ENCODE peak calls at places on chromosomes 16 and 17, in eight cellular contexts. A is fibroblast of pulmonary artery, X is right lobe of liver, T is A549, B is GM23338, U is IMR-90, M is B cell, W is ascending aorta. Q is an unnamed sample.
A peak's percentile ranks its signal among the peaks of the same experiment; 100 is the strongest.

GRCh38 chr17:57445051-57445450 is 188.7 kb downstream of the MSI2 start:
- DNase-seq in A (no peak), X (no peak), T (peak; percentile 81), B (no peak), U (no peak), M (no peak), W (no peak), Q (no peak)

GRCh38 chr17:53628011-53628410 is 194.7 kb upstream of the KIF2B start:
- DNase-seq in A (peak; percentile 43), X (no peak), T (no peak), B (no peak), U (peak; percentile 61), M (no peak), W (no peak), Q (no peak)

GRCh38 chr17:50265690-50266306 is 8.5 kb upstream of the TMEM92 start:
- DNase-seq in A (no peak), X (no peak), T (no peak), B (no peak), U (no peak), M (no peak), W (peak; percentile 38), Q (no peak)

GRCh38 chr16:17313085-17313611 is 157.6 kb downstream of the XYLT1 start:
- DNase-seq in A (peak; percentile 7), X (peak; percentile 23), T (no peak), B (no peak), U (peak; percentile 28), M (no peak), W (no peak), Q (no peak)

GRCh38 chr16:53898993-53899392 is 195.0 kb downstream of the FTO start:
- DNase-seq in A (peak; percentile 32), X (no peak), T (no peak), B (no peak), U (no peak), M (no peak), W (no peak), Q (no peak)

GRCh38 chr17:15483416-15483815 is 16.0 kb upstream of the CDRT4 start:
- DNase-seq in A (no peak), X (no peak), T (no peak), B (no peak), U (no peak), M (no peak), W (no peak), Q (no peak)

GRCh38 chr16:26371349-26371869 is 679.6 kb downstream of the HS3ST4 start:
- DNase-seq in A (no peak), X (no peak), T (no peak), B (no peak), U (no peak), M (no peak), W (no peak), Q (no peak)

GRCh38 chr17:29760771-29761682 is 138.3 kb upstream of the CORO6 start:
- DNase-seq in A (peak; percentile 89), X (peak; percentile 90), T (peak; percentile 88), B (peak; percentile 81), U (peak; percentile 83), M (peak; percentile 94), W (peak; percentile 95), Q (peak; percentile 95)

GRCh38 chr17:63436523-63437110 is 9.5 kb downstream of the CYB561 start:
- DNase-seq in A (peak; percentile 56), X (no peak), T (peak; percentile 71), B (peak; percentile 63), U (no peak), M (no peak), W (peak; percentile 60), Q (no peak)
- TF ChIP-seq CTCF in A (peak; percentile 19), X (peak; percentile 4), T (peak; percentile 34), B (peak; percentile 61), U (no peak), M (no peak), W (no peak), Q (no peak)

GRCh38 chr16:71501562-71501961 is 12.4 kb upstream of the ZNF19 start:
- DNase-seq in A (no peak), X (no peak), T (no peak), B (no peak), U (no peak), M (no peak), W (no peak), Q (no peak)
- TF ChIP-seq CTCF in A (no peak), X (no peak), T (no peak), B (no peak), U (no peak), M (no peak), W (no peak), Q (peak; percentile 27)

GRCh38 chr16:22141746-22142145 is 20.6 kb upstream of the SDR42E2 start:
- DNase-seq in A (peak; percentile 15), X (no peak), T (peak; percentile 54), B (peak; percentile 81), U (peak; percentile 7), M (no peak), W (no peak), Q (no peak)
- TF ChIP-seq CTCF in A (peak; percentile 55), X (peak; percentile 14), T (peak; percentile 35), B (peak; percentile 63), U (peak; percentile 30), M (peak; percentile 30), W (no peak), Q (peak; percentile 12)

GRCh38 chr17:75931062-75931461 is 9.8 kb downstream of the FBF1 start:
- DNase-seq in A (no peak), X (no peak), T (no peak), B (no peak), U (no peak), M (no peak), W (no peak), Q (no peak)

GRCh38 chr17:75925103-75925502 is 15.7 kb downstream of the FBF1 start:
- DNase-seq in A (no peak), X (no peak), T (no peak), B (no peak), U (no peak), M (no peak), W (no peak), Q (no peak)

GRCh38 chr17:75922963-75923874 is 17.6 kb downstream of the FBF1 start:
- DNase-seq in A (no peak), X (no peak), T (no peak), B (no peak), U (no peak), M (no peak), W (no peak), Q (no peak)

GRCh38 chr17:75925912-75926311 is 14.9 kb downstream of the FBF1 start:
- DNase-seq in A (no peak), X (no peak), T (no peak), B (no peak), U (no peak), M (no peak), W (no peak), Q (no peak)

GRCh38 chr17:75927286-75927922 is 13.4 kb downstream of the FBF1 start:
- DNase-seq in A (no peak), X (no peak), T (peak; percentile 62), B (peak; percentile 80), U (no peak), M (no peak), W (no peak), Q (peak; percentile 65)
- TF ChIP-seq CTCF in A (peak; percentile 37), X (peak; percentile 19), T (peak; percentile 32), B (peak; percentile 57), U (peak; percentile 18), M (peak; percentile 25), W (no peak), Q (peak; percentile 24)

GRCh38 chr16:27921134-27921533 is 142.4 kb downstream of the GSG1L start:
- DNase-seq in A (no peak), X (no peak), T (no peak), B (peak; percentile 26), U (no peak), M (no peak), W (no peak), Q (no peak)

GRCh38 chr16:27917953-27918352 is 145.6 kb downstream of the GSG1L start:
- DNase-seq in A (no peak), X (no peak), T (no peak), B (no peak), U (no peak), M (no peak), W (no peak), Q (no peak)

GRCh38 chr16:27918755-27919154 is 144.8 kb downstream of the GSG1L start:
- DNase-seq in A (no peak), X (no peak), T (peak; percentile 24), B (peak; percentile 21), U (peak; percentile 4), M (no peak), W (no peak), Q (no peak)

GRCh38 chr16:27922433-27922832 is 141.1 kb downstream of the GSG1L start:
- DNase-seq in A (no peak), X (no peak), T (no peak), B (peak; percentile 51), U (no peak), M (no peak), W (no peak), Q (no peak)

DNA sequence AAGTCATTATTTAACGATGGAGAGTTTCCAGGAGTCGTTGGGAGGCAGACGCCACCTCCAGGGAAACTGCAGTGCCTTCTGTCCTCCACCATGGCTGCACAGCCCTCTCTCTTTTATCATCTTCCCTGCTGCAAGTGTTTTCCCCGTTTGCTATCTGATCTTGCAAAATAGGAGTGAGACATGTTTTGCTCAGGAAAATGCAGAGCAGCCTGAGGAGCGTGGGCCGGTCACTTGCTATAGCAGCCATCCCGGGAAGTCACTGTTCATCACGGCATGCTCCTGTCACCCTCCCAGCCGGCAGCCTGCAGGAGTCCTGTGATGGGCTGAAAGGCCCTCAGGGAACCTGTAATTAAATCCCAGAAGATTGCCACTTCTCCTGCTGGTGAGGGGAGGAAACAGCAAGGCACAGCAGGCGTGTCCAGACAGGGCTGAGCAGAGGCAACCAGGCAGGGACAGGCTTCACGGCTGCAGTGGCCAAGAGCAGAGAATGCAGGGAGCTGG is 143.1 kb downstream of the GSG1L start:
- DNase-seq in A (no peak), X (no peak), T (peak; percentile 20), B (peak; percentile 86), U (no peak), M (no peak), W (no peak), Q (no peak)
- TF ChIP-seq CTCF in A (peak; percentile 6), X (no peak), T (no peak), B (peak; percentile 54), U (peak; percentile 12), M (no peak), W (no peak), Q (no peak)

DNA sequence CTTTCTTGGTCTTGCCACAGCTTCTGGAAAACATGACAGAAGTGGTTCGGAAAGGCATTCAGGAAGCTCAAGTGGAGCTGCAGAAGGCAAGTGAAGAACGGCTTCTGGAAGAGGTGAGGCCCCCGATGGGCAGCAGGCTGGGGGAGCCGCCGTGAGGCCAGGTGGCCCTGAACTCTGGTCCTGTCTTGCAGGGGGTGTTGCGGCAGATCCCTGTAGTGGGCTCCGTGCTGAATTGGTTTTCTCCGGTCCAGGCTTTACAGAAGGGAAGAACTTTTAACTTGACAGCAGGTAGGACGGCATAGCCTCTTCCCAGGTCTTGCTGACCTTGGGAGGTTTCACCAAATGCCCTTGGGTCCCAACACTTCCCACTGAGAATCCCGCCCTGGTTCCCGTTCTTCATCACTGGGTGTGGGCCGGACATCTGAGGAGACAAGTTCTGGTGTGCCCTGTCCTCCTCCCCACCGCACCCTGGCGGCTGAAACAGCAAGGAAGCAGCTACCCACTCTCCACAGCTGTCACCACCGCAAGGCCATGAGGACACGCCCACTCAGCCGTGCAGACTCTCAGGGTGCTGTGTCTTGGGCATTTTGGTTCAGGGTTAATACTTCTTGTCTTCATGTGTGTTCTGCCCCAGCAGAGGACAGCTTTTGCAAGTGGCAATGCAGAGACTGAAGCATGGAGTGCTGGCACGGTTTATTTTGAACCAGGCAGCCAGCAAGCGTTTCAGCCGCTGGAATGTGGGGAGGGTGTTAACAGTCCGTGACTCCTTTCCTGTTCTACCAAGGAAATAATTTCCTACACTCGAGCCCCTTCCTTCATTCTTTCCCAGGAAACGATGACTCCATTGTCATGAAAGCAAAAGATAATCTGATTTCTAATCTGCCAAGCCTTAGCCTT is 21.4 kb downstream of the NTAN1 start:
- DNase-seq in A (peak; percentile 62), X (no peak), T (no peak), B (no peak), U (no peak), M (no peak), W (no peak), Q (no peak)
- TF ChIP-seq CTCF in A (peak; percentile 3), X (no peak), T (no peak), B (no peak), U (no peak), M (no peak), W (no peak), Q (no peak)

Q was measured in GM10248.